ENCODE peak calls at places on chromosomes 5 and 9, in eight cellular contexts. J, V, D, E, L, I, Y and A are unnamed samples.

GRCh38 chr5:150783422-150783928 is 4.9 kb downstream of the SMIM3 start:
- DNase-seq in I (peak), L (peak), V (peak), E (no peak), D (peak), J (peak), Y (no peak), A (peak)

GRCh38 chr5:142143878-142144277 is 35.3 kb downstream of the NDFIP1 start:
- DNase-seq in E (no peak), J (no peak), V (no peak), Y (no peak), D (peak), L (no peak), I (no peak), A (peak)

GRCh38 chr9:5799314-5799713 is 33.6 kb downstream of the ERMP1 start:
- DNase-seq in V (no peak), E (no peak), I (no peak), Y (no peak), J (no peak), D (peak), L (no peak), A (peak)

GRCh38 chr5:150605546-150605945 is 34.9 kb upstream of the SYNPO start:
- DNase-seq in Y (no peak), I (no peak), E (no peak), J (no peak), D (no peak), L (no peak), V (no peak), A (peak)

GRCh38 chr9:7811679-7812078 is 12.1 kb upstream of the DMAC1 start:
- DNase-seq in J (no peak), D (no peak), V (no peak), I (no peak), L (no peak), E (no peak), Y (no peak), A (no peak)

GRCh38 chr5:75551471-75551870 is 39.8 kb downstream of the POLK start:
- DNase-seq in L (no peak), V (no peak), D (peak), I (no peak), E (no peak), J (no peak), Y (no peak), A (no peak)

GRCh38 chr5:178388381-178389030 is 155.9 kb upstream of the PHYKPL start:
- DNase-seq in V (peak), Y (no peak), I (no peak), E (no peak), J (no peak), L (no peak), D (peak), A (no peak)

GRCh38 chr9:106697390-106697789 is 165.6 kb upstream of the ZNF462 start:
- DNase-seq in V (no peak), D (no peak), E (no peak), I (no peak), J (no peak), L (no peak), Y (no peak), A (no peak)

GRCh38 chr9:20981486-20981885 is 50.0 kb downstream of the HACD4 start:
- DNase-seq in D (peak), E (no peak), I (no peak), L (no peak), J (no peak), V (no peak), Y (no peak), A (no peak)

GRCh38 chr9:129291041-129291501 is 113.0 kb upstream of the IER5L start:
- DNase-seq in E (no peak), V (no peak), D (no peak), L (no peak), Y (no peak), I (no peak), J (no peak), A (no peak)

GRCh38 chr9:38068866-38069628 is at the start of gene SHB:
- DNase-seq in Y (peak), I (peak), J (peak), D (peak), V (peak), E (peak), L (peak), A (peak)

GRCh38 chr5:138128344-138128743 is 10.9 kb downstream of the NME5 start:
- DNase-seq in V (no peak), I (no peak), E (no peak), D (peak), L (no peak), Y (no peak), J (no peak), A (no peak)